ENCODE peak calls at places on chromosome 13, in five cellular contexts. One of them, this sample, is unnamed.

GRCh38 chr13:44425041-44425814 is 51.6 kb downstream of the SERP2 start:
- DNase-seq in cardiac fibroblast: no peak
- DNase-seq in heart right ventricle: no peak
- DNase-seq in neural crest cell: no peak
- DNase-seq in breast epithelium: no peak
- DNase-seq in this sample: no peak

GRCh38 chr13:57128909-57129308 is 11.8 kb upstream of the PRR20A start:
- DNase-seq in breast epithelium: no peak
- DNase-seq in heart right ventricle: no peak
- DNase-seq in neural crest cell: no peak
- DNase-seq in cardiac fibroblast: no peak
- DNase-seq in this sample: no peak

GRCh38 chr13:95226051-95226450 is 75.2 kb downstream of the ABCC4 start:
- DNase-seq in breast epithelium: no peak
- DNase-seq in neural crest cell: no peak
- DNase-seq in cardiac fibroblast: no peak
- DNase-seq in heart right ventricle: no peak
- DNase-seq in this sample: no peak

GRCh38 chr13:79070343-79070974 is 335.6 kb downstream of the RBM26 start:
- DNase-seq in heart right ventricle: no peak
- DNase-seq in breast epithelium: no peak
- DNase-seq in cardiac fibroblast: no peak
- DNase-seq in neural crest cell: no peak
- DNase-seq in this sample: no peak

GRCh38 chr13:48156466-48156865 is 61.6 kb upstream of the MED4 start:
- DNase-seq in breast epithelium: no peak
- DNase-seq in neural crest cell: peak; percentile 1
- DNase-seq in cardiac fibroblast: no peak
- DNase-seq in heart right ventricle: no peak
- DNase-seq in this sample: no peak

GRCh38 chr13:114249062-114249461 is 14.4 kb downstream of the CDC16 start:
- DNase-seq in heart right ventricle: no peak
- DNase-seq in neural crest cell: no peak
- DNase-seq in breast epithelium: no peak
- DNase-seq in cardiac fibroblast: no peak
- DNase-seq in this sample: no peak

GRCh38 chr13:97004096-97004876 is 10.0 kb upstream of the OXGR1 start:
- DNase-seq in cardiac fibroblast: peak; percentile 79
- DNase-seq in neural crest cell: no peak
- DNase-seq in heart right ventricle: no peak
- DNase-seq in breast epithelium: no peak
- DNase-seq in this sample: no peak

GRCh38 chr13:51933466-51934058 is 71.8 kb downstream of the CCDC70 start:
- DNase-seq in neural crest cell: no peak
- DNase-seq in heart right ventricle: no peak
- DNase-seq in breast epithelium: no peak
- DNase-seq in cardiac fibroblast: no peak
- DNase-seq in this sample: no peak

GRCh38 chr13:113138792-113139551 is 16.4 kb downstream of the F10 start:
- DNase-seq in heart right ventricle: no peak
- DNase-seq in breast epithelium: no peak
- DNase-seq in cardiac fibroblast: no peak
- DNase-seq in neural crest cell: no peak
- DNase-seq in this sample: peak; percentile 18

GRCh38 chr13:66048888-66049287 is 1181.2 kb downstream of the PCDH9 start:
- DNase-seq in heart right ventricle: no peak
- DNase-seq in neural crest cell: no peak
- DNase-seq in breast epithelium: no peak
- DNase-seq in cardiac fibroblast: no peak
- DNase-seq in this sample: no peak

GRCh38 chr13:103386341-103386740 is 320.1 kb upstream of the SLC10A2 start:
- DNase-seq in heart right ventricle: no peak
- DNase-seq in breast epithelium: no peak
- DNase-seq in cardiac fibroblast: peak; percentile 2
- DNase-seq in neural crest cell: no peak
- DNase-seq in this sample: no peak

GRCh38 chr13:84997858-84998257 is 801.4 kb downstream of the SLITRK6 start:
- DNase-seq in neural crest cell: no peak
- DNase-seq in breast epithelium: no peak
- DNase-seq in cardiac fibroblast: no peak
- DNase-seq in heart right ventricle: no peak
- DNase-seq in this sample: no peak

GRCh38 chr13:113981201-113981605 is 7.3 kb upstream of the C13orf46 start:
- DNase-seq in neural crest cell: no peak
- DNase-seq in heart right ventricle: no peak
- DNase-seq in breast epithelium: peak; percentile 88
- DNase-seq in cardiac fibroblast: no peak
- DNase-seq in this sample: no peak

GRCh38 chr13:76425930-76426329 is 460.3 kb downstream of the KCTD12 start:
- DNase-seq in heart right ventricle: no peak
- DNase-seq in cardiac fibroblast: peak; percentile 77
- DNase-seq in breast epithelium: no peak
- DNase-seq in neural crest cell: no peak
- DNase-seq in this sample: no peak

GRCh38 chr13:48500652-48501197 is 32.2 kb downstream of the RCBTB2 start:
- DNase-seq in neural crest cell: no peak
- DNase-seq in cardiac fibroblast: peak; percentile 85
- DNase-seq in breast epithelium: no peak
- DNase-seq in heart right ventricle: no peak
- DNase-seq in this sample: no peak

GRCh38 chr13:55661505-55661904 is 1479.2 kb upstream of the PRR20A start:
- DNase-seq in neural crest cell: no peak
- DNase-seq in cardiac fibroblast: no peak
- DNase-seq in breast epithelium: no peak
- DNase-seq in heart right ventricle: no peak
- DNase-seq in this sample: no peak

GRCh38 chr13:95267662-95268369 is 33.4 kb downstream of the ABCC4 start:
- DNase-seq in breast epithelium: no peak
- DNase-seq in cardiac fibroblast: peak; percentile 80
- DNase-seq in heart right ventricle: no peak
- DNase-seq in neural crest cell: no peak
- DNase-seq in this sample: no peak

GRCh38 chr13:40152145-40152544 is 496.7 kb downstream of the COG6 start:
- DNase-seq in cardiac fibroblast: peak; percentile 92
- DNase-seq in breast epithelium: no peak
- DNase-seq in heart right ventricle: no peak
- DNase-seq in neural crest cell: no peak
- DNase-seq in this sample: no peak

GRCh38 chr13:112705286-112705685 is 15.4 kb downstream of the ATP11A start:
- DNase-seq in cardiac fibroblast: no peak
- DNase-seq in heart right ventricle: no peak
- DNase-seq in neural crest cell: no peak
- DNase-seq in breast epithelium: no peak
- DNase-seq in this sample: no peak

GRCh38 chr13:113742000-113742441 is 17.0 kb upstream of the TMEM255B start:
- DNase-seq in cardiac fibroblast: peak; percentile 64
- DNase-seq in breast epithelium: no peak
- DNase-seq in heart right ventricle: no peak
- DNase-seq in neural crest cell: no peak
- DNase-seq in this sample: no peak

GRCh38 chr13:51632643-51633357 is 48.5 kb downstream of the WDFY2 start:
- DNase-seq in heart right ventricle: no peak
- DNase-seq in breast epithelium: peak; percentile 34
- DNase-seq in cardiac fibroblast: no peak
- DNase-seq in neural crest cell: peak; percentile 49
- DNase-seq in this sample: no peak

GRCh38 chr13:41315466-41316047 is 4.5 kb downstream of the NAA16 start:
- DNase-seq in neural crest cell: no peak
- DNase-seq in cardiac fibroblast: peak; percentile 18
- DNase-seq in heart right ventricle: no peak
- DNase-seq in breast epithelium: no peak
- DNase-seq in this sample: no peak

GRCh38 chr13:43245374-43245964 is 222.1 kb downstream of the DNAJC15 start:
- DNase-seq in heart right ventricle: no peak
- DNase-seq in neural crest cell: no peak
- DNase-seq in breast epithelium: no peak
- DNase-seq in cardiac fibroblast: peak; percentile 60
- DNase-seq in this sample: no peak

GRCh38 chr13:34462843-34463242 is 479.2 kb upstream of the NBEA start:
- DNase-seq in heart right ventricle: peak; percentile 12
- DNase-seq in breast epithelium: no peak
- DNase-seq in cardiac fibroblast: peak; percentile 40
- DNase-seq in neural crest cell: no peak
- DNase-seq in this sample: no peak

GRCh38 chr13:97976551-97977375 is 23.3 kb downstream of the IPO5 start:
- DNase-seq in neural crest cell: no peak
- DNase-seq in heart right ventricle: peak; percentile 36
- DNase-seq in breast epithelium: no peak
- DNase-seq in cardiac fibroblast: no peak
- DNase-seq in this sample: peak; percentile 93

GRCh38 chr13:37106642-37107041 is 1.2 kb upstream of the CSNK1A1L start:
- DNase-seq in breast epithelium: no peak
- DNase-seq in heart right ventricle: no peak
- DNase-seq in cardiac fibroblast: no peak
- DNase-seq in neural crest cell: no peak
- DNase-seq in this sample: no peak

DNA sequence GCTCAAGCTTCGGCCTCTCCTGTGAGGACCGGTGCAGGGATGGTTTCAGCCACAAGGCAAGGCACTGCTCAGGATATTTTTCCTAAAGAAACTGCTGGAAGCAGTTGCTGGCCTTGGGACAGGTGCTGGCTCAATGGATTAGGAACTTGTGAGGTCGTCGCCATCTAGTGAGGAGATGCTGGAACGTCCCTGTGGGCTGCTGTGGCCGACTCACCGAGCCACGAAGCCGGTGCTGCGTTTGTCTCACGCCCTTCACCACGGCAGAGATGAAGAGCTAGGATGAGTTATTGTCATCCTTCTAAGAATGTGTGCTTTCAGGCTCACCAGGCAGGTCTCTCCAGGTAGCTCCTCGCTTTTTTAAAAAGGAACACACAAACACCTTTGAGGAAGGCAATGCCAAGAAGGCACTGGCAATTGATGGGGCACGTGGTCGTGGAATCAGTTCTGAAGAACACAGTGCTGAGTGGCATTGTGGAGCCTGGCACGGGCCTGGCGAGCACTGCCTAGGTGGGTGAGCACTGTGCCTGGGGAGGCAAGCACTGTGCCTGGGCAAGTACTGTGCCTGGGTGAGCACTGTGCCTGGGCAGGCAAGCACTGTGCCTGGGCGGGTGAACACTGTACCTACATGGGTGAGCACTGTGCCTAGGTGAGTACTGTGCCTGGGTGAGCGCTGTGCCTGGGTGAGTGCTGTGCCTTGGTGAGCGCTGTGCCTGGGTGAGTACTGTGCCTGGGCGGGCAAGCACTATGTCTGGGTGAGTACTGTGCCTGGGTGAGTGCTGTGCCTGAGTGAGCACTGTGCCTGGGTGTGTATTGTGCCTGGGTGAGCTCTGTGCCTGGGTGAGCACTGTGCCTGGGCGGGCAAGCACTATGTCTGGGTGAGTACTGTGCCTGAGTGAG is 140.4 kb downstream of the TEX29 start:
- DNase-seq in cardiac fibroblast: peak; percentile 43
- DNase-seq in breast epithelium: peak; percentile 23
- DNase-seq in heart right ventricle: no peak
- DNase-seq in neural crest cell: peak; percentile 45
- DNase-seq in this sample: peak; percentile 70
- TF ChIP-seq CTCF in cardiac fibroblast: peak; percentile 56
- TF ChIP-seq CTCF in breast epithelium: peak; percentile 45
- TF ChIP-seq CTCF in heart right ventricle: peak; percentile 41
- TF ChIP-seq CTCF in neural crest cell: peak; percentile 61
- TF ChIP-seq CTCF in this sample: peak; percentile 69

GRCh38 chr13:26656919-26657318 is 99.4 kb downstream of the WASF3 start:
- DNase-seq in heart right ventricle: no peak
- DNase-seq in neural crest cell: no peak
- DNase-seq in breast epithelium: no peak
- DNase-seq in cardiac fibroblast: peak; percentile 56
- DNase-seq in this sample: no peak
- TF ChIP-seq CTCF in heart right ventricle: no peak
- TF ChIP-seq CTCF in neural crest cell: peak; percentile 28
- TF ChIP-seq CTCF in breast epithelium: no peak
- TF ChIP-seq CTCF in cardiac fibroblast: no peak
- TF ChIP-seq CTCF in this sample: peak; percentile 43

DNA sequence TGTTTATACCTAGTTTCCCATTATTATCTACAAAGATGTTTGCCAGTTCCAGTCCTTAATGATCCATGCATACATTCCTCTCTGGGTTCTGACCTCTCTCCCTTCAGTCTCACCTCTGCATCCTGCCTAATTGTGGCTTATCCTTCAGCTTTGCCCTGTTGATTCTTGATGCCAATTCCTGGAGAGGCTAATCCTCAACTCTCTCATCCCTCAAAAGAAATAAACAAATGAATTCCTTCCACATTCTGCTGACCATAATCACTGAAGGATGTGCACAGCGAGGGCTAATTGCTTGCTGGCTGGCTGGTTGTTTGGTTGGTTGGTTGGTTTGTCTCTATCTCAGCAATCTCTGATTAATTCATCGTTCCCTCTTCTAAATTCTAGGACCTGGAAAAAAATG is 113.8 kb downstream of the IRS2 start:
- DNase-seq in heart right ventricle: no peak
- DNase-seq in breast epithelium: no peak
- DNase-seq in cardiac fibroblast: no peak
- DNase-seq in neural crest cell: no peak
- DNase-seq in this sample: no peak
- TF ChIP-seq CTCF in heart right ventricle: no peak
- TF ChIP-seq CTCF in breast epithelium: no peak
- TF ChIP-seq CTCF in cardiac fibroblast: no peak
- TF ChIP-seq CTCF in neural crest cell: no peak
- TF ChIP-seq CTCF in this sample: no peak

GRCh38 chr13:101149735-101150380 is 266.4 kb downstream of the NALCN start:
- DNase-seq in heart right ventricle: no peak
- DNase-seq in breast epithelium: no peak
- DNase-seq in neural crest cell: no peak
- DNase-seq in cardiac fibroblast: peak; percentile 30
- DNase-seq in this sample: no peak
- TF ChIP-seq CTCF in heart right ventricle: peak; percentile 12
- TF ChIP-seq CTCF in breast epithelium: no peak
- TF ChIP-seq CTCF in neural crest cell: peak; percentile 50
- TF ChIP-seq CTCF in cardiac fibroblast: peak; percentile 48
- TF ChIP-seq CTCF in this sample: peak; percentile 59

DNA sequence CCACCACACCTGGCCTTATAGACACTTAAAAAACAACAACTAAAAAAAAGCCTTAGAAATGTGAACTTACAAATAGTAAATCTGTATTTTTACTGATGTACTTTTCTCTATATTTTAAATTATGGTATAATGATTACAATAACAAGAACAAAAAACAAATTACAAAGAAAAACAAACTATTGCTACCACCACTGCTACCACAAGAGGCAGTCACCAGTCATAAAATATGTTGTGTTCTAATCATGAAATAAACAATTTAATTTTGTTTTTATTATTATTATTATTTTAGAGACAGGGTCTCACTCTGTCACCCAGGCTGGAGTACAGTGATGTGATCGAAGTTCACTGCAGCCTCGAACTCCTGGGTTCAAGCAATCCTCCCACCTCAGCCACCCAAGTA is 72.2 kb downstream of the DIAPH3 start:
- DNase-seq in breast epithelium: no peak
- DNase-seq in heart right ventricle: no peak
- DNase-seq in cardiac fibroblast: no peak
- DNase-seq in neural crest cell: no peak
- DNase-seq in this sample: no peak
- TF ChIP-seq CTCF in breast epithelium: no peak
- TF ChIP-seq CTCF in heart right ventricle: no peak
- TF ChIP-seq CTCF in cardiac fibroblast: peak; percentile 16
- TF ChIP-seq CTCF in neural crest cell: peak; percentile 29
- TF ChIP-seq CTCF in this sample: peak; percentile 47